ENCODE peak calls at places on chromosome 12, in eight cellular contexts. W is cardiac muscle cell, X is astrocyte of the cerebellum, O is fibroblast of the aortic adventitia, R is small intestine, C is IMR-90, M is heart right ventricle, T is esophagus squamous epithelium. K is an unnamed sample.

GRCh38 chr12:104282109-104282508 is 21.4 kb upstream of the EID3 start:
- DNase-seq in W (no peak), X (no peak), O (peak), R (no peak), C (peak), M (no peak), T (no peak), K (peak)

GRCh38 chr12:54721312-54721711 is 73.1 kb upstream of the DCD start:
- DNase-seq in W (no peak), X (no peak), O (no peak), R (no peak), C (no peak), M (no peak), T (no peak), K (no peak)

GRCh38 chr12:110689601-110690430 is 901 bp upstream of the HVCN1 start:
- DNase-seq in W (no peak), X (no peak), O (peak), R (peak), C (no peak), M (peak), T (no peak), K (peak)

GRCh38 chr12:12673296-12673695 is 22.7 kb downstream of the GPR19 start:
- DNase-seq in W (no peak), X (no peak), O (no peak), R (no peak), C (peak), M (no peak), T (no peak), K (no peak)

GRCh38 chr12:78885466-78885865 is 20.9 kb downstream of the SYT1 start:
- DNase-seq in W (no peak), X (no peak), O (no peak), R (no peak), C (no peak), M (no peak), T (no peak), K (no peak)

GRCh38 chr12:39935275-39935674 is 170.6 kb downstream of the SLC2A13 start:
- DNase-seq in W (no peak), X (no peak), O (peak), R (no peak), C (peak), M (no peak), T (no peak), K (peak)

GRCh38 chr12:48197549-48197966 is 5.5 kb downstream of the OR10AD1 start:
- DNase-seq in W (no peak), X (no peak), O (peak), R (peak), C (no peak), M (no peak), T (no peak), K (peak)

GRCh38 chr12:42538203-42538602 is 51.3 kb downstream of the PRICKLE1 start:
- DNase-seq in W (no peak), X (no peak), O (no peak), R (no peak), C (no peak), M (no peak), T (no peak), K (no peak)

GRCh38 chr12:132395908-132396305 is 66.5 kb upstream of the GALNT9 start:
- DNase-seq in W (no peak), X (no peak), O (no peak), R (no peak), C (no peak), M (no peak), T (no peak), K (no peak)

GRCh38 chr12:11743748-11744147 is 94.3 kb downstream of the ETV6 start:
- DNase-seq in W (no peak), X (no peak), O (no peak), R (no peak), C (no peak), M (no peak), T (no peak), K (no peak)

GRCh38 chr12:63382930-63383329 is 231.9 kb upstream of the AVPR1A start:
- DNase-seq in W (no peak), X (no peak), O (no peak), R (no peak), C (no peak), M (no peak), T (no peak), K (no peak)

GRCh38 chr12:111353603-111354295 is 15.1 kb downstream of the PHETA1 start:
- DNase-seq in W (no peak), X (no peak), O (no peak), R (no peak), C (no peak), M (no peak), T (no peak), K (no peak)

GRCh38 chr12:101086490-101086889 is 123.5 kb downstream of the SLC5A8 start:
- DNase-seq in W (no peak), X (peak), O (peak), R (no peak), C (peak), M (no peak), T (no peak), K (peak)

GRCh38 chr12:50598321-50598862 is 93.6 kb downstream of the DIP2B start:
- DNase-seq in W (no peak), X (no peak), O (peak), R (no peak), C (peak), M (no peak), T (no peak), K (peak)

GRCh38 chr12:50599366-50600095 is 94.7 kb downstream of the DIP2B start:
- DNase-seq in W (no peak), X (no peak), O (no peak), R (no peak), C (no peak), M (no peak), T (no peak), K (no peak)

GRCh38 chr12:50597200-50598195 is 92.7 kb downstream of the DIP2B start:
- DNase-seq in W (no peak), X (no peak), O (peak), R (no peak), C (peak), M (no peak), T (no peak), K (peak)

GRCh38 chr12:50603817-50604639 is 99.2 kb downstream of the DIP2B start:
- DNase-seq in W (peak), X (peak), O (peak), R (no peak), C (peak), M (no peak), T (no peak), K (peak)

DNA sequence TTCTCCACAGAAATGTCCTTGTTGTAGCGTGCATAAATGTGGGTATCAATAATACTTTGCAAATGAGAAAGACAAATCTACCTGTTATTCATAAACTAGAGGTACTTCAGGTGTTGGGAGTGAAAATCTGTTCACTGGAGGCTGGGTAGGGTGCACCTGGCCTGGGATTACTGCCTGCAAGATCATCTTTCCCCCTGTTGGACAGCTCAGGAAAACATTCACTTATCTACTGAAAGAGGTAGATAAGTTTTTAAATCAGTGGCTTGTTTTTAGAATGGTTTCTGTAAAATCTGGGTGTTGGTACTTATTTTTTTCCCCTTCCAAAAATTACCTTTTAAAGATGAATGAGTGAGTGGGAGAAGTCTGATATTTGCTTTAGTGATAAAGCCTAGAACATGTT is 95.6 kb downstream of the DIP2B start:
- DNase-seq in W (no peak), X (no peak), O (no peak), R (no peak), C (no peak), M (no peak), T (no peak), K (no peak)
- H3K4me3 ChIP-seq in W (no peak), X (no peak), O (no peak), R (no peak), C (no peak), M (no peak), T (no peak), K (no peak)

DNA sequence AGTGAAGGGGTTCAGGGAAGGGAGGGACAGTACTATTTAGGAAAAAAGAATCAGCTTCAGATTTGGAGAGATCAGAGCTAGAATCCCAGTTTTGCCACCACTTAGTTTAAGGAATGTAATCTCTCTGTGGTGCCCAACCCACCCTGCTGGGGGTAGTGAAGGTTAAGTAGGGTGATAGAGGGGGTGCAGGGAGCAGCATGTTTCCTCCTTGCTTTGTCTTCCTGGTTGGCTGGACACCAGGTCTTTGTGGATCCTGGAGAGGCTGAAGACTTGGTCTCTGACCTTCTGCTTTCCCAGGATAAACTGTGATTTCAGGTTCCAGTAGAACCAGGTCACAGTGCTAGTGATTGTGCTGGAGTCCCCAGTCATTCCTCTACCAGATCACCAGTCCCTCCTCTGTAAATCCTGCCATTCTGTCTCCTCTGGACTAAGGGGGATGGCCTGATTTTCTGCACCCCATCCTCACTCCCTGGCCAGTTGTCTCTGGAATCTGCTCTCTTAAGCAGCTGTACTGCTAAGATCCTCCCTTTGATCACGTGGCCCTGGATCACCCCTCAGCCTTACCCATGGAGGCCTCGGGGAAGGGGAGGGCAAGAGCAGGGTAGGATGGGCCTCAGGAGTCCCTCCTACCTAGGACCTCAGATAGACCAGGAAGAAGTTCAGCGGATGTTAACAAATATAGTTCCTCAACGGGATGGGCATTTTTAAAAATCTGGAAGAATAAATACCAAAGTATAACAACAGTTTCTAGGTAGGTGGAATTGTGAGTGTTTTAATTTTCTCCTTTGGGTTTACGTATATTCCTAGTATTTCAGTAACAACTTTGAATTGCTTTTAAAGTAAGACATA is 3.1 kb downstream of the MAP3K12 start:
- DNase-seq in W (peak), X (no peak), O (peak), R (peak), C (peak), M (peak), T (no peak), K (peak)
- H3K4me3 ChIP-seq in W (no peak), X (no peak), O (peak), R (no peak), C (no peak), M (no peak), T (no peak), K (peak)

GRCh38 chr12:112524269-112524668 is 105.5 kb downstream of the PTPN11 start:
- DNase-seq in W (no peak), X (no peak), O (no peak), R (no peak), C (no peak), M (no peak), T (no peak), K (no peak)

GRCh38 chr12:112527082-112527481 is 108.3 kb downstream of the PTPN11 start:
- DNase-seq in W (no peak), X (no peak), O (no peak), R (no peak), C (no peak), M (no peak), T (no peak), K (no peak)

GRCh38 chr12:112525426-112525809 is 106.7 kb downstream of the PTPN11 start:
- DNase-seq in W (no peak), X (no peak), O (no peak), R (no peak), C (no peak), M (no peak), T (no peak), K (no peak)

GRCh38 chr12:112523856-112524255 is 105.1 kb downstream of the PTPN11 start:
- DNase-seq in W (no peak), X (no peak), O (no peak), R (no peak), C (no peak), M (no peak), T (no peak), K (no peak)

DNA sequence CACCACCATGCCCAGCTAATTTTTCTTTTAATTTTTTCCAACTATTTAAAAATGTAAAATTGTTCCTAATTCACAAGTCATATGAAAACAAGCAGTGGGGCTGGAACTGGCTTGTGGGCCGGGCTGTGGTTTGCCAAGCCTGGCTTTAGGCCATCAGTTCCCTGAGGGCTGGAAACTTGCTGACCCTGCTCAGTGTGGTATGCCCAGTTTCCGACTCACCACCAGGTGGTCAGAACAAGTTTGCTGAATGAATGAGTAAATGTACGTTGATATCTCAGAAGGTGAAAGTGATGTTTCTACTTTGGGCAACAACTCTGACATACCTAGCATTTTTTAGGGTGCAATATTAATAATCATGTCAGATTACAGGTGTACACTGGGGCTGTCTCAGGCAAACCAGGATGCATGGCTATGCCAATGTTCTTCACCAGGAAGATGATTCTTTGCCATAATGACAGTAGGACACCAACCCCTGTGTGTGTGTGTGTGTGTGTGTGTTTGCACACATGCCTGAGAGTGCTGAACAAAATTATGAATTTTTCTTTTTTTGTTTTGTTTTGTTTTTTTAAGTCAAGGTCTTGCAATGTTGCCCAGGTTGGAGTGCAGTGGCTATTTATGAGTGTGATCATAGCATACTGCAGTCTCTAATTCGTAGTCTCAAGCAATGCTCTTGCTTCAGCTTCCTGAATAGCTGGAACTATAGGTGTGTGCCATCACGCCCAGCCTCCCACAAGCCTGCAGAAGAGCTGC is 106.1 kb downstream of the PTPN11 start:
- DNase-seq in W (no peak), X (peak), O (peak), R (no peak), C (peak), M (no peak), T (no peak), K (peak)
- H3K4me3 ChIP-seq in W (no peak), X (no peak), O (no peak), R (no peak), C (no peak), M (no peak), T (no peak), K (no peak)

DNA sequence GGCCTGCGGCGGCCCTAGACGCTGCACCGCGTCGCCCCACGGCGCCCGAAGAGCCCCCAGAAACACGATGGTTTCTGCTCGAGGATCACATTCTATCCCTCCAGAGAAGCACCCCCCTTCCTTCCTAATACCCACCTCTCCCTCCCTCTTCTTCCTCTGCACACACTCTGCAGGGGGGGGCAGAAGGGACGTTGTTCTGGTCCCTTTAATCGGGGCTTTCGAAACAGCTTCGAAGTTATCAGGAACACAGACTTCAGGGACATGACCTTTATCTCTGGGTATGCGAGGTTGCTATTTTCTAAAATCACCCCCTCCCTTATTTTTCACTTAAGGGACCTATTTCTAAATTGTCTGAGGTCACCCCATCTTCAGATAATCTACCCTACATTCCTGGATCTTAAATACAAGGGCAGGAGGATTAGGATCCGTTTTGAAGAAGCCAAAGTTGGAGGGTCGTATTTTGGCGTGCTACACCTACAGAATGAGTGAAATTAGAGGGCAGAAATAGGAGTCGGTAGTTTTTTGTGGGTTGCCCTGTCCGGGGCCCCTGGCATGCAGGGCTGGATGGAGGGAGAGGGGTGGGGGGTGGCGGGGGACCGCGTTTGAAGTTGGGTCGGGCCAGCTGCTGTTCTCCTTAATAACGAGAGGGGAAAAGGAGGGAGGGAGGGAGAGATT is 449 bp upstream of the CCND2 start:
- DNase-seq in W (no peak), X (no peak), O (no peak), R (peak), C (no peak), M (no peak), T (no peak), K (peak)
- H3K4me3 ChIP-seq in W (peak), X (no peak), O (no peak), R (peak), C (no peak), M (peak), T (peak), K (peak)

GRCh38 chr12:51846911-51847829 is 1.3 kb downstream of the FIGNL2 start:
- DNase-seq in W (peak), X (no peak), O (no peak), R (no peak), C (no peak), M (peak), T (no peak), K (no peak)

GRCh38 chr12:51848843-51849735 is 571 bp upstream of the FIGNL2 start:
- DNase-seq in W (peak), X (no peak), O (no peak), R (no peak), C (no peak), M (peak), T (no peak), K (no peak)

GRCh38 chr12:51847830-51848727 is at the start of gene FIGNL2:
- DNase-seq in W (peak), X (no peak), O (no peak), R (no peak), C (peak), M (peak), T (no peak), K (no peak)

GRCh38 chr12:51845451-51845850 is 3.1 kb downstream of the FIGNL2 start:
- DNase-seq in W (no peak), X (no peak), O (no peak), R (no peak), C (no peak), M (no peak), T (no peak), K (no peak)

GRCh38 chr12:51846209-51846779 is 2.2 kb downstream of the FIGNL2 start:
- DNase-seq in W (no peak), X (no peak), O (no peak), R (no peak), C (no peak), M (no peak), T (no peak), K (no peak)
- H3K4me3 ChIP-seq in W (peak), X (no peak), O (no peak), R (no peak), C (no peak), M (no peak), T (no peak), K (no peak)

DNA sequence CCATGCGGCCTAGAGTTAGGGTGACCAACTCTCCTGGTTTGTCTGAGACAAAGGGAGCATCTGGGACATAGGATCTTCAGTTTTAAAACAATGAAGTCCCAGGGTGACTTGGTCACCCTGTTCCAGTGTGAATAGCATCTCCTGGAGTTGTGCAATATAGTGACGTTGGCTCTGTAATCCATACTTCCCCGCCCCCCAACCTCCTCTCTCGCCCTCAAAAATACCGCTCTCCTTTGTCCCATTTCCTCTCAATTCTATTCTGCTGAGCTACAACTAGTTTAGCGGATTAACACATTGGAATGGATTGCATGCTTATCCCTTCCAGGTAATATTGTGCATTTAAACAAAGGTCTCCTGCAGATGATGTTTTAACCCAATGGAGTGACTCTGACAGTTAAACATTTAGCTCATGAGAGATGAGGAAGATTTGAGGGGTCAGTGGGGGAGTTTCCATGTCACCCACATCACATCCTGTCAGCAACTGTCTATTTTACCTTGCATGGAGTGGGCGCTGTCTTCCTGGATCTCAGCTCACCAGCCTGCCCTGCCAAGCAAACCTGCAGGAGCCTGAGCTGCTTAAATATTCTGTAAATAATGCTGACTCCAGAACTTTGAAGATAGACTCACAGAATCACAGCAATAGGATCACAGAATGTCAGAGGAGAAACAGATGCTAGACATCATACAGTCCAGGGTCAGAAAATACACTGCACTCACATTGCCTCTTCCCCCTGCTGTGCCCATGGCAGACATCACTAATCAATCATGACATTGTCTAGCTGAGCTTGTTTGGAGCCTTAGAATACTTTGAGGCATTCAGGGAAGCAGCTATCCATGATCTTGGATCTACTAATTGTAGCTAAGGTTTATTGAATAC is 43.0 kb downstream of the MAP1LC3B2 start:
- DNase-seq in W (no peak), X (no peak), O (no peak), R (no peak), C (no peak), M (no peak), T (no peak), K (peak)
- H3K4me3 ChIP-seq in W (no peak), X (no peak), O (no peak), R (no peak), C (no peak), M (no peak), T (no peak), K (no peak)

GRCh38 chr12:116887244-116887643 is 6.0 kb upstream of the HRK start:
- DNase-seq in W (no peak), X (no peak), O (no peak), R (no peak), C (no peak), M (no peak), T (no peak), K (no peak)
- H3K4me3 ChIP-seq in W (no peak), X (no peak), O (no peak), R (no peak), C (no peak), M (no peak), T (no peak), K (no peak)

DNA sequence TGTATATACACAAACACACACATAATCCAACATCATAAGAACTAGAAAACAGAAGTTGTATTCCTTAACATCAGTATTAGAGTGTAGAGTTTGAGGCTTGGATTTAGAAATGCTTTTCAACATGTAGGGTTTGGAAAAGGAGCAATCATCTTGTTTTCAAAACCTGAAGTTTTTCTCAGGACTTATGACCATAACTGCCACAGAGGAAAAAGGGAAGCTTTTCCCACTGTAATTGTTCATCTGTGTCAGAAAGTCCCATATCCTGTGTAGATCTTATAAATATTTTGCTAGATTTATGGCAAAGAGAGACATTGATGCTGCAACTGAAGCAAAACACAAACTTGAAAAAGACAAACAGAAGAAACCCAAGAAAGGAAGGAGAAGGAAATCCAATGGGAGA is 115.7 kb downstream of the GRIP1 start:
- DNase-seq in W (no peak), X (no peak), O (no peak), R (no peak), C (no peak), M (no peak), T (no peak), K (no peak)
- H3K4me3 ChIP-seq in W (no peak), X (no peak), O (no peak), R (no peak), C (no peak), M (no peak), T (no peak), K (no peak)